ENCODE peak calls at places on chromosomes 13 and 19, in five cellular contexts. One of them, this sample, is unnamed.

GRCh38 chr13:109346060-109346459 is 440.3 kb downstream of the IRS2 start:
- DNase-seq in ascending aorta: no peak
- DNase-seq in colonic mucosa: no peak
- DNase-seq in cardiac muscle cell: no peak
- DNase-seq in CD4-positive, alpha-beta memory T cell: no peak
- DNase-seq in this sample: no peak

GRCh38 chr19:40457048-40457447 is 8.5 kb downstream of the BLVRB start:
- DNase-seq in ascending aorta: no peak
- DNase-seq in colonic mucosa: no peak
- DNase-seq in cardiac muscle cell: no peak
- DNase-seq in CD4-positive, alpha-beta memory T cell: no peak
- DNase-seq in this sample: no peak

GRCh38 chr13:75533866-75534265 is 3.8 kb downstream of the COMMD6 start:
- DNase-seq in CD4-positive, alpha-beta memory T cell: no peak
- DNase-seq in cardiac muscle cell: no peak
- DNase-seq in ascending aorta: no peak
- DNase-seq in colonic mucosa: no peak
- DNase-seq in this sample: no peak

GRCh38 chr19:46659151-46660007 is 1.6 kb downstream of the DACT3 start:
- DNase-seq in ascending aorta: peak; percentile 73
- DNase-seq in colonic mucosa: peak; percentile 38
- DNase-seq in cardiac muscle cell: peak; percentile 50
- DNase-seq in CD4-positive, alpha-beta memory T cell: peak; percentile 10
- DNase-seq in this sample: no peak

GRCh38 chr19:23917856-23918255 is 3.2 kb downstream of the ZNF726 start:
- DNase-seq in ascending aorta: no peak
- DNase-seq in cardiac muscle cell: no peak
- DNase-seq in CD4-positive, alpha-beta memory T cell: no peak
- DNase-seq in colonic mucosa: no peak
- DNase-seq in this sample: no peak

GRCh38 chr13:40115456-40115855 is 460.0 kb downstream of the COG6 start:
- DNase-seq in ascending aorta: no peak
- DNase-seq in CD4-positive, alpha-beta memory T cell: no peak
- DNase-seq in colonic mucosa: no peak
- DNase-seq in cardiac muscle cell: peak; percentile 31
- DNase-seq in this sample: no peak

GRCh38 chr19:12047868-12048267 is 4.9 kb downstream of the ZNF878 start:
- DNase-seq in colonic mucosa: no peak
- DNase-seq in CD4-positive, alpha-beta memory T cell: no peak
- DNase-seq in ascending aorta: no peak
- DNase-seq in cardiac muscle cell: no peak
- DNase-seq in this sample: no peak

GRCh38 chr19:18488403-18488723 is 33.5 kb downstream of the ELL start:
- DNase-seq in cardiac muscle cell: no peak
- DNase-seq in colonic mucosa: no peak
- DNase-seq in ascending aorta: no peak
- DNase-seq in CD4-positive, alpha-beta memory T cell: no peak
- DNase-seq in this sample: no peak

GRCh38 chr19:5218255-5218855 is 122.3 kb downstream of the PTPRS start:
- DNase-seq in ascending aorta: no peak
- DNase-seq in CD4-positive, alpha-beta memory T cell: no peak
- DNase-seq in colonic mucosa: no peak
- DNase-seq in cardiac muscle cell: no peak
- DNase-seq in this sample: no peak

GRCh38 chr19:21317821-21318220 is 11.4 kb downstream of the ZNF708 start:
- DNase-seq in cardiac muscle cell: no peak
- DNase-seq in ascending aorta: no peak
- DNase-seq in colonic mucosa: no peak
- DNase-seq in CD4-positive, alpha-beta memory T cell: no peak
- DNase-seq in this sample: no peak

GRCh38 chr13:45961468-45961867 is 91.1 kb downstream of the ZC3H13 start:
- DNase-seq in CD4-positive, alpha-beta memory T cell: no peak
- DNase-seq in colonic mucosa: no peak
- DNase-seq in cardiac muscle cell: no peak
- DNase-seq in ascending aorta: no peak
- DNase-seq in this sample: no peak

GRCh38 chr19:50720921-50721291 is 1.3 kb upstream of the SHANK1 start:
- DNase-seq in cardiac muscle cell: no peak
- DNase-seq in ascending aorta: no peak
- DNase-seq in CD4-positive, alpha-beta memory T cell: no peak
- DNase-seq in colonic mucosa: no peak
- DNase-seq in this sample: no peak

GRCh38 chr19:10086904-10087256 is 763 bp downstream of the SHFL start:
- DNase-seq in ascending aorta: no peak
- DNase-seq in cardiac muscle cell: peak; percentile 22
- DNase-seq in colonic mucosa: no peak
- DNase-seq in CD4-positive, alpha-beta memory T cell: no peak
- DNase-seq in this sample: no peak

GRCh38 chr13:33388254-33388998 is 102.9 kb upstream of the STARD13 start:
- DNase-seq in CD4-positive, alpha-beta memory T cell: no peak
- DNase-seq in ascending aorta: no peak
- DNase-seq in colonic mucosa: peak; percentile 34
- DNase-seq in cardiac muscle cell: no peak
- DNase-seq in this sample: no peak

GRCh38 chr19:33465371-33465770 is 56.2 kb downstream of the PEPD start:
- DNase-seq in colonic mucosa: no peak
- DNase-seq in cardiac muscle cell: no peak
- DNase-seq in CD4-positive, alpha-beta memory T cell: no peak
- DNase-seq in ascending aorta: peak; percentile 34
- DNase-seq in this sample: no peak

DNA sequence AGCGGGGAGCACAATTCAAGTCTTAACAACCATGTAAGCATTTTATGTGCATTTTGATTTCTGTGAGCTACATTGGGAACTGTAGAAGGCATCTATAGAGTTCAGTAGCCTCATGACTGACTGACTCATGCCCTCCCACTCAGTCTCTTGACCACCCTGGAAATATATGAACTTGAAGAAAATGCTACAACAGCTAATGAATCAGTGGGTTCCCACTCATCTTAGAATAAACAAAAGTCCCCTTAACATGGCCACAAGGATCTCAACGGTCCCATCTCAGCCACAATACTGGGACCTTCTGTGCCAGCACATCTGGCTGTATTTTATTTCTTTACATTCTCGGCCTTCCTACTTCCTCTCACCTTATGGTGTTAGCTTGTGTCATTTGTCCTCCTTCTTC is 619.8 kb downstream of the DCT start:
- DNase-seq in colonic mucosa: no peak
- DNase-seq in CD4-positive, alpha-beta memory T cell: no peak
- DNase-seq in cardiac muscle cell: peak; percentile 34
- DNase-seq in ascending aorta: no peak
- DNase-seq in this sample: no peak
- H3K27ac ChIP-seq in colonic mucosa: no peak overlapping the region
- H3K27ac ChIP-seq in CD4-positive, alpha-beta memory T cell: no peak overlapping the region
- H3K27ac ChIP-seq in cardiac muscle cell: no peak overlapping the region
- H3K27ac ChIP-seq in ascending aorta: no peak overlapping the region
- H3K27ac ChIP-seq in this sample: no peak overlapping the region

GRCh38 chr19:52398091-52398461 is 427 bp downstream of the ZNF528 start:
- DNase-seq in CD4-positive, alpha-beta memory T cell: no peak
- DNase-seq in colonic mucosa: peak; percentile 21
- DNase-seq in cardiac muscle cell: peak; percentile 29
- DNase-seq in ascending aorta: peak; percentile 65
- DNase-seq in this sample: no peak
- H3K9me3 ChIP-seq in CD4-positive, alpha-beta memory T cell: peaks cover 8% of the 10 kb centered on the region
- H3K9me3 ChIP-seq in colonic mucosa: no peaks in the 10 kb centered on the region
- H3K9me3 ChIP-seq in cardiac muscle cell: no peaks in the 10 kb centered on the region
- H3K9me3 ChIP-seq in ascending aorta: peaks cover 7% of the 10 kb centered on the region
- H3K9me3 ChIP-seq in this sample: peaks cover 18% of the 10 kb centered on the region

DNA sequence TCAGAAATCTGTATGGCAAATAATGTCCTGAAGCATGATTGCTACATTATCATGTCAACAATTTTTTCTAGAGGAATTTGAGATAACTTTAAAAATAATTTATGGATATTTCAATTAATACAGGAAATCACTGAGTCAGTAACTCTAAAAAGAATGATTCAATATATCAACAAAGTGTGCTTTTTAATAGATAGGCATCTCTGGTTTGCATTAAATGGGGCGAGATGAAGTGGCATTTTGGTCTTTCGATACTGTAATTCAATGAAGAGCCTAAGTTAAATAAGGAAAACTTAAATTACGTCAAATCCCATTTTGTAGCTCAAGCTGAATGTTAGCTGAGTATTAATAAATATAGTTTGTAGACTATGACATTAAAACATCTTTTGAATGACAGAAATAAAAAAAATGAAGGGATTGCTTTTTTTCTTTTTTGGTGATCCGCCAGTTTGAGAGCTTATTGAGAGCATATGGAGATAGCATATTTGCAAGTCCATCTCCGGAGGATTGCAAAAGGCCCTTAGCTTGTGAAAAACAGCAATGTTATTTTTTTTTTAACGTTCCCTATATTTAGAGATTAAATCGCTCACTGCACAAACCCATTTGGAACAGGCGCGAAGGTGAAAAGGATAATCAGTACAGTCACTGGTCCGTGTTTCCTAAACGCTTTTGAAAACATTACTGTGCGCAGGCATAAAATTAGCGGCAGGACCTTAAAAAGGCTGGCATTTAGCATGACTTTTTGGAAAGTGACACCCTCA is 342.6 kb downstream of the DACH1 start:
- DNase-seq in colonic mucosa: no peak
- DNase-seq in CD4-positive, alpha-beta memory T cell: no peak
- DNase-seq in ascending aorta: no peak
- DNase-seq in cardiac muscle cell: peak; percentile 6
- DNase-seq in this sample: no peak
- H3K4me3 ChIP-seq in colonic mucosa: no peak overlapping the region
- H3K4me3 ChIP-seq in CD4-positive, alpha-beta memory T cell: no peak overlapping the region
- H3K4me3 ChIP-seq in ascending aorta: no peak overlapping the region
- H3K4me3 ChIP-seq in cardiac muscle cell: no peak overlapping the region
- H3K4me3 ChIP-seq in this sample: no peak overlapping the region

GRCh38 chr13:50248537-50249521 is 233.6 kb downstream of the KCNRG start:
- DNase-seq in ascending aorta: no peak
- DNase-seq in colonic mucosa: no peak
- DNase-seq in cardiac muscle cell: no peak
- DNase-seq in CD4-positive, alpha-beta memory T cell: peak; percentile 19
- DNase-seq in this sample: no peak

GRCh38 chr13:50243926-50244325 is 228.7 kb downstream of the KCNRG start:
- DNase-seq in CD4-positive, alpha-beta memory T cell: no peak
- DNase-seq in colonic mucosa: no peak
- DNase-seq in ascending aorta: no peak
- DNase-seq in cardiac muscle cell: no peak
- DNase-seq in this sample: no peak

GRCh38 chr13:50244355-50244912 is 229.2 kb downstream of the KCNRG start:
- DNase-seq in ascending aorta: no peak
- DNase-seq in colonic mucosa: no peak
- DNase-seq in cardiac muscle cell: no peak
- DNase-seq in CD4-positive, alpha-beta memory T cell: no peak
- DNase-seq in this sample: no peak

GRCh38 chr13:50241479-50241878 is 226.2 kb downstream of the KCNRG start:
- DNase-seq in colonic mucosa: no peak
- DNase-seq in ascending aorta: no peak
- DNase-seq in cardiac muscle cell: no peak
- DNase-seq in CD4-positive, alpha-beta memory T cell: no peak
- DNase-seq in this sample: no peak

DNA sequence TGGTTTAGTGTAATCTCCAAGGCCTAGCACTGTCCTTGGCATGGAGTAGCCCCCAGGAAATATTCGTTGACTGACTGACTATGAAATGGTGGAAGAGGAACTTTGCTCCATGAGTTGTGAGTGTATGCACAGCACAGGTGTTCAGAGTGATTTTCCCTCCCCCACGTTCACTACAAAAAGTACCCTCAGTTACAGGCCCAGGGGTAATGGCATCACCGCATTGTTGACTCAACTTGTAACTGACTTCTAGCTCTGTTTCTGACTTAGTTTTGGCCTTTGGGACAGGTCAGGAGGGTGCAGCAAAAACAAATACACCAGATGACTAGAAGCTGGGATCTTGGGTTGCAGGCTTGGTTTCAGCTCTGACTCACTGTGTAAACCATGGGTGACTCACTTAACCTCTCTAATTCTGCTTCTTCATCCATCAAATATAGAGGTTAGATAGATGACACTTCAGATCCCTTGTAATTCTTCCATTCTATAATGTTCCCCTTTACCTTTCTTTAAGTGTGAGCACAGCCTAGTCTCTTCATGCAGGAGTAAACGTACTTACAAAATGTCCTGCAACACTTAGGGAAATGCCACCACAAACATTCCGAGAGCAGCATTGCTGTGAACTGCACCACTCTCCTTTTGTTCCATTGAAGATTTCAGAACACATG is 229.8 kb downstream of the KCNRG start:
- DNase-seq in ascending aorta: no peak
- DNase-seq in colonic mucosa: peak; percentile 32
- DNase-seq in CD4-positive, alpha-beta memory T cell: no peak
- DNase-seq in cardiac muscle cell: peak; percentile 59
- DNase-seq in this sample: no peak
- H3K27ac ChIP-seq in ascending aorta: peak overlapping the region; percentile 14
- H3K27ac ChIP-seq in colonic mucosa: peak overlapping the region; percentile 25
- H3K27ac ChIP-seq in CD4-positive, alpha-beta memory T cell: no peak overlapping the region
- H3K27ac ChIP-seq in cardiac muscle cell: no peak overlapping the region
- H3K27ac ChIP-seq in this sample: no peak overlapping the region

GRCh38 chr19:58428617-58429016 is 11.3 kb downstream of the ZNF132 start:
- DNase-seq in cardiac muscle cell: no peak
- DNase-seq in ascending aorta: no peak
- DNase-seq in CD4-positive, alpha-beta memory T cell: no peak
- DNase-seq in colonic mucosa: no peak
- DNase-seq in this sample: no peak

GRCh38 chr19:58434217-58434616 is 5.7 kb downstream of the ZNF132 start:
- DNase-seq in cardiac muscle cell: peak; percentile 14
- DNase-seq in CD4-positive, alpha-beta memory T cell: no peak
- DNase-seq in colonic mucosa: no peak
- DNase-seq in ascending aorta: no peak
- DNase-seq in this sample: no peak

GRCh38 chr19:58429745-58430144 is 10.2 kb downstream of the ZNF132 start:
- DNase-seq in cardiac muscle cell: no peak
- DNase-seq in colonic mucosa: no peak
- DNase-seq in ascending aorta: no peak
- DNase-seq in CD4-positive, alpha-beta memory T cell: no peak
- DNase-seq in this sample: no peak
- H3K9me3 ChIP-seq in cardiac muscle cell: no peaks in the 10 kb centered on the region
- H3K9me3 ChIP-seq in colonic mucosa: peaks cover 20% of the 10 kb centered on the region
- H3K9me3 ChIP-seq in ascending aorta: peaks cover 93% of the 10 kb centered on the region
- H3K9me3 ChIP-seq in CD4-positive, alpha-beta memory T cell: peaks cover 59% of the 10 kb centered on the region
- H3K9me3 ChIP-seq in this sample: peaks cover 71% of the 10 kb centered on the region

This sample was measured in CD4-positive, CD25-positive, alpha-beta regulatory T cell.